ENCODE peak calls at places on chromosomes 11 and 22, in ten cellular contexts. F is heart left ventricle; U is CD8-positive, alpha-beta T cell; G is cardiac fibroblast; I is AG04450; S is PC-3; D is AG04449; P is Panc1; Q is choroid plexus epithelial cell; K is brain microvascular endothelial cell. Z is an unnamed sample.

GRCh38 chr11:8871283-8871775 is 39.7 kb upstream of the AKIP1 start:
- DNase-seq in P (no peak), F (peak; percentile 79), S (peak; percentile 53), K (peak; percentile 81), Q (peak; percentile 93), U (no peak), G (peak; percentile 92), D (no peak), I (peak; percentile 87), Z (peak; percentile 98)

GRCh38 chr11:75342966-75343870 is 8.2 kb downstream of the ARRB1 start:
- DNase-seq in K (no peak), S (peak; percentile 18), P (no peak), I (no peak), G (no peak), F (no peak), U (no peak), Q (no peak), D (no peak), Z (peak; percentile 82)

GRCh38 chr22:23570681-23571080 is 9.4 kb downstream of the IGLL1 start:
- DNase-seq in Q (no peak), K (no peak), I (no peak), S (no peak), G (no peak), F (no peak), D (no peak), U (no peak), P (no peak), Z (no peak)

GRCh38 chr22:49849161-49850020 is 4.3 kb upstream of the ZBED4 start:
- DNase-seq in S (no peak), F (no peak), D (no peak), K (no peak), U (no peak), I (no peak), Q (no peak), P (no peak), G (no peak), Z (no peak)

GRCh38 chr11:119641991-119642745 is 86.8 kb downstream of the NECTIN1 start:
- DNase-seq in P (peak; percentile 15), U (no peak), S (peak; percentile 61), G (peak; percentile 23), F (peak; percentile 33), K (peak; percentile 4), D (no peak), I (no peak), Q (peak; percentile 26), Z (peak; percentile 23)

GRCh38 chr11:94511932-94512781 is at the start of gene C11orf97:
- DNase-seq in P (no peak), K (peak; percentile 45), U (peak; percentile 75), F (peak; percentile 80), G (peak; percentile 50), D (no peak), S (peak; percentile 76), Q (peak; percentile 48), I (no peak), Z (peak; percentile 24)

GRCh38 chr22:50035131-50035881 is 22.7 kb upstream of the IL17REL start:
- DNase-seq in S (no peak), D (no peak), K (no peak), G (no peak), F (no peak), I (no peak), P (no peak), U (no peak), Q (no peak), Z (no peak)

GRCh38 chr22:26547426-26547825 is 35.2 kb upstream of the TFIP11 start:
- DNase-seq in G (no peak), F (no peak), K (no peak), P (no peak), I (no peak), U (no peak), D (no peak), S (no peak), Q (no peak), Z (no peak)

GRCh38 chr22:25482868-25483639 is 81.4 kb upstream of the GRK3 start:
- DNase-seq in I (no peak), Q (no peak), D (no peak), K (no peak), G (no peak), F (no peak), S (no peak), P (no peak), U (no peak), Z (no peak)

GRCh38 chr11:86726118-86726748 is 53.8 kb upstream of the ME3 start:
- DNase-seq in I (no peak), F (no peak), P (no peak), G (peak; percentile 59), K (no peak), S (peak; percentile 87), U (no peak), D (no peak), Q (peak; percentile 75), Z (no peak)

GRCh38 chr11:125376856-125377255 is 119.2 kb downstream of the FEZ1 start:
- DNase-seq in Q (no peak), S (peak; percentile 48), D (no peak), I (no peak), G (no peak), U (no peak), P (no peak), K (no peak), F (no peak), Z (no peak)

GRCh38 chr11:56331861-56332491 is 13.9 kb upstream of the OR8K1 start:
- DNase-seq in K (no peak), U (no peak), D (no peak), F (peak; percentile 53), I (no peak), P (no peak), Q (no peak), S (no peak), G (no peak), Z (no peak)

GRCh38 chr11:12975149-12975548 is 34.0 kb upstream of the RASSF10 start:
- DNase-seq in I (no peak), D (no peak), S (no peak), F (no peak), Q (no peak), G (no peak), K (no peak), P (no peak), U (no peak), Z (no peak)

GRCh38 chr11:115194798-115195101 is 309.5 kb downstream of the CADM1 start:
- DNase-seq in D (peak; percentile 29), F (no peak), U (no peak), Q (no peak), S (no peak), I (peak; percentile 48), K (no peak), P (no peak), G (peak; percentile 5), Z (no peak)

GRCh38 chr11:124581817-124582216 is 12.0 kb downstream of the OR8A1 start:
- DNase-seq in G (no peak), S (no peak), F (no peak), U (no peak), K (no peak), I (no peak), Q (no peak), D (no peak), P (no peak), Z (no peak)

GRCh38 chr11:126359431-126360048 is 4.1 kb downstream of the ST3GAL4 start:
- DNase-seq in P (no peak), D (no peak), U (no peak), K (no peak), S (no peak), F (peak; percentile 81), Q (peak; percentile 83), G (peak; percentile 52), I (no peak), Z (peak; percentile 71)

GRCh38 chr11:130738618-130739017 is 177.7 kb downstream of the SNX19 start:
- DNase-seq in K (peak; percentile 66), F (no peak), Q (peak; percentile 35), I (no peak), D (no peak), P (no peak), S (peak; percentile 56), G (peak; percentile 66), U (no peak), Z (peak; percentile 37)

GRCh38 chr11:75579841-75580240 is 17.8 kb downstream of the SERPINH1 start:
- DNase-seq in S (no peak), D (no peak), U (no peak), Q (no peak), P (no peak), K (no peak), F (no peak), G (no peak), I (no peak), Z (no peak)

GRCh38 chr11:105577645-105578044 is 32.2 kb upstream of the GRIA4 start:
- DNase-seq in P (peak; percentile 36), G (peak; percentile 32), F (no peak), K (peak; percentile 49), I (peak; percentile 3), U (no peak), S (peak; percentile 90), D (no peak), Q (peak; percentile 68), Z (peak; percentile 17)
- TF ChIP-seq CTCF in P (peak; percentile 42), G (peak; percentile 19), F (no peak), K (peak; percentile 22), I (peak; percentile 39), U (no peak), S (peak; percentile 57), D (no peak), Q (peak; percentile 51), Z (peak; percentile 30)

GRCh38 chr11:63532799-63533475 is 3.7 kb upstream of the PLAAT4 start:
- DNase-seq in G (no peak), S (no peak), D (no peak), U (no peak), K (no peak), F (no peak), I (no peak), Q (no peak), P (no peak), Z (peak; percentile 89)
- H3K4me3 ChIP-seq in G (no peak overlapping the region), S (no peak overlapping the region), D (no peak overlapping the region), U (peak overlapping the region; percentile 9), K (no peak overlapping the region), F (no peak overlapping the region), I (no peak overlapping the region), Q (no peak overlapping the region), P (no peak overlapping the region), Z (no peak overlapping the region)

DNA sequence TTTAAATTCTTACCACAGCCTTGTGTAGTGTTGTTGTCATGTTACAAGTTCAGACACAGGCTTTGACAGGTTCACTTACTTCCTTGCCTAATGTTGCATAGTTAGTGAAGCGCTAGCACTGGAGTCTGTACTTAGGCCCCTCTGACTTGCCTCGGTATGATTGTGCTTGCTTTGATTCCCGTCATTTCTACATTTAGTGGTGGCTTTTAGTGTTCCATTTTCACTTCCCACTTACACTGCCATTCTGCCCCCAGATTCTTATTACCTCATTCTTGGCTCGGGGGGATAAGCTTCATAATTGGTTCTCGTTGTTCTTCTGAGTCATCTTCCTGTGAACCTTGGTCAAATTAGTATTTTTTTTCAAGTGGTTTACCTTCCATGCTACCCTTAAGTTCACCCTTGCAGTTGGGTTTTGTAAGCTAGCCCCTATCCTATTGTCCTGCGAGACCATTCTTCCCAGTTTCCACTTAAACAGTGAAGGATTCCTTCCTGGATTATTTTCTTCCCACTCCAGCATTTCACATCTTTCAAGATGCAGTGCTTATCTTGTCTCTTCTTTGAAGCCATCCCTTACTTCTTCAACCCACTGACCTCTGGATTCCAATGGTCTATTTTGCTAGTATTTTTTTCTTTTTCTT is 68.7 kb downstream of the DDX10 start:
- DNase-seq in G (peak; percentile 72), F (no peak), D (no peak), Q (peak; percentile 75), U (no peak), I (no peak), S (peak; percentile 45), K (peak; percentile 62), P (no peak), Z (peak; percentile 34)
- TF ChIP-seq CTCF in G (no peak), F (no peak), D (no peak), Q (no peak), U (no peak), I (no peak), S (no peak), K (no peak), P (no peak), Z (no peak)

GRCh38 chr11:64298966-64299846 is 952 bp upstream of the CATSPERZ start:
- DNase-seq in Q (no peak), D (no peak), G (no peak), I (no peak), F (peak; percentile 83), S (no peak), K (no peak), U (no peak), P (no peak), Z (peak; percentile 24)
- H3K4me3 ChIP-seq in Q (peak overlapping the region; percentile 36), D (peak overlapping the region; percentile 32), G (no peak overlapping the region), I (peak overlapping the region; percentile 27), F (peak overlapping the region; percentile 43), S (peak overlapping the region; percentile 64), K (no peak overlapping the region), U (peak overlapping the region; percentile 42), P (no peak overlapping the region), Z (peak overlapping the region; percentile 38)